ENCODE peak calls at places on chromosomes 16 and 17, in five cellular contexts. One of them, this sample, is unnamed.

GRCh38 chr16:64416232-64417010 is 705.4 kb downstream of the CDH11 start:
- DNase-seq in K562: no peak
- DNase-seq in HCT116: no peak
- DNase-seq in H1: no peak
- DNase-seq in T47D: peak; percentile 13
- DNase-seq in this sample: no peak

GRCh38 chr16:66419527-66419926 is 7.6 kb upstream of the BEAN1 start:
- DNase-seq in H1: no peak
- DNase-seq in K562: no peak
- DNase-seq in T47D: no peak
- DNase-seq in HCT116: no peak
- DNase-seq in this sample: no peak

GRCh38 chr16:89510526-89510925 is 2.3 kb downstream of the SPG7 start:
- DNase-seq in HCT116: no peak
- DNase-seq in K562: no peak
- DNase-seq in H1: no peak
- DNase-seq in T47D: no peak
- DNase-seq in this sample: no peak

GRCh38 chr17:16449121-16449570 is 33.8 kb downstream of the TRPV2 start:
- DNase-seq in K562: no peak
- DNase-seq in HCT116: no peak
- DNase-seq in H1: no peak
- DNase-seq in T47D: no peak
- DNase-seq in this sample: no peak

GRCh38 chr17:81667754-81668153 is 1.2 kb downstream of the CCDC137 start:
- DNase-seq in HCT116: no peak
- DNase-seq in H1: no peak
- DNase-seq in K562: peak; percentile 80
- DNase-seq in T47D: no peak
- DNase-seq in this sample: peak; percentile 55

GRCh38 chr17:75262112-75262606 is 480 bp downstream of the MRPS7 start:
- DNase-seq in H1: no peak
- DNase-seq in T47D: no peak
- DNase-seq in K562: peak; percentile 41
- DNase-seq in HCT116: no peak
- DNase-seq in this sample: no peak

GRCh38 chr16:31477220-31478216 is 5.4 kb upstream of the SLC5A2 start:
- DNase-seq in T47D: peak; percentile 85
- DNase-seq in H1: no peak
- DNase-seq in K562: peak; percentile 92
- DNase-seq in HCT116: no peak
- DNase-seq in this sample: no peak

GRCh38 chr16:20314575-20314974 is 12.7 kb downstream of the GP2 start:
- DNase-seq in K562: no peak
- DNase-seq in H1: no peak
- DNase-seq in T47D: no peak
- DNase-seq in HCT116: no peak
- DNase-seq in this sample: no peak

GRCh38 chr16:55642611-55643010 is 13.2 kb upstream of the SLC6A2 start:
- DNase-seq in K562: no peak
- DNase-seq in HCT116: no peak
- DNase-seq in H1: no peak
- DNase-seq in T47D: no peak
- DNase-seq in this sample: no peak

GRCh38 chr17:49229076-49229804 is 1.3 kb downstream of the PHOSPHO1 start:
- DNase-seq in HCT116: no peak
- DNase-seq in K562: no peak
- DNase-seq in T47D: no peak
- DNase-seq in H1: no peak
- DNase-seq in this sample: peak; percentile 32

DNA sequence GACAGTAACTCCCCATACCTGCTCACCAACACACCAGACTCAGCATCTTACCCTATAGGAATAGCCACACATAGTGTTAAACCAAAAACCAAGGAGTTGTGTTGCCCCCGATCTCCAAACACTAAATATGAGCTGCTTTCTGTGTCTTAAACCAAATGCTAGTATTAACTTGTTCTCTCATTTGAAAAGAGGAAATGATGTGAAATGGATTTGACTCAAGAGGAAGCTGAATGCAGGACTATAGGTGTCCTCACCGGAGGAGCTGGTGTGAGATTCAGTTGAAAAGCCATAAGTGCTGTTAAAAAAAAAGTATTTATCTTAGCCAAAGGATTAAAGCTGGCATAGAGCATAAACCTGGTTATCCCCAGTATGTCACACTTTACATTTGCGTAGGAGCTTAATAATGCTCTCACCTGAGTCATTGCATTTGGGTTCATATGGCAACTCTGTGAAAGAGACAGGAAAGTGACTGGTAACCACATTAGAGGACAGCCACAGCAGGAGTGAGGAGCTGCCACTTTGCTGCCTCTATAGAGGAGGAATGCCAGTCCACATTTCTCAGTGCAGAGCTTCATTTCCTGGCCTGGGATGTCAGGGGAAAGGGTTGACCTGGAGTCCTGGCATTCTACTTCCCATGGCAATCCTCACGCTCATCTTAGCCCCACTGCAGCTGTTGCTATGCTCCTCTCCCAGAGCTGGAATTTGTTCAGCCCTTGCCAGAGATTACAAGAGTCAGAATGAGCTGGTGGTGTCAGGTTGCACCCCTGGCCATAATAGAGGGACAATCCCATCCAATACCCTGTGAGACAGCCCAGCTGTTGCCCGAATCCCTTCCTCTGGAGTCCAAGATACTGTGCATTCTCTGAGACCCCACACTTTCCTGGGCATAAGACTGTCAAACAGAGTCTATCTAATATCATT is 143.2 kb upstream of the ANKFN1 start:
- DNase-seq in T47D: no peak
- DNase-seq in K562: no peak
- DNase-seq in H1: no peak
- DNase-seq in HCT116: no peak
- DNase-seq in this sample: no peak
- TF ChIP-seq JUND in T47D: no peak
- TF ChIP-seq JUND in K562: no peak
- TF ChIP-seq JUND in H1: no peak
- TF ChIP-seq JUND in HCT116: no peak
- TF ChIP-seq JUND in this sample: no peak

GRCh38 chr16:11094075-11094593 is 149.8 kb downstream of the CLEC16A start:
- DNase-seq in HCT116: peak; percentile 77
- DNase-seq in K562: peak; percentile 89
- DNase-seq in H1: no peak
- DNase-seq in T47D: no peak
- DNase-seq in this sample: no peak

GRCh38 chr16:11093578-11094074 is 149.3 kb downstream of the CLEC16A start:
- DNase-seq in HCT116: no peak
- DNase-seq in H1: no peak
- DNase-seq in T47D: no peak
- DNase-seq in K562: no peak
- DNase-seq in this sample: no peak

GRCh38 chr16:11092788-11093577 is 148.6 kb downstream of the CLEC16A start:
- DNase-seq in K562: no peak
- DNase-seq in H1: no peak
- DNase-seq in T47D: no peak
- DNase-seq in HCT116: no peak
- DNase-seq in this sample: no peak

GRCh38 chr16:11095935-11096334 is 151.6 kb downstream of the CLEC16A start:
- DNase-seq in T47D: no peak
- DNase-seq in K562: no peak
- DNase-seq in HCT116: no peak
- DNase-seq in H1: no peak
- DNase-seq in this sample: no peak

GRCh38 chr16:11094838-11095565 is 150.6 kb downstream of the CLEC16A start:
- DNase-seq in H1: no peak
- DNase-seq in T47D: no peak
- DNase-seq in K562: no peak
- DNase-seq in HCT116: no peak
- DNase-seq in this sample: no peak
- TF ChIP-seq JUND in H1: no peak
- TF ChIP-seq JUND in T47D: no peak
- TF ChIP-seq JUND in K562: no peak
- TF ChIP-seq JUND in HCT116: no peak
- TF ChIP-seq JUND in this sample: no peak

GRCh38 chr16:57652695-57653471 is 15.2 kb upstream of the ADGRG3 start:
- DNase-seq in T47D: no peak
- DNase-seq in H1: no peak
- DNase-seq in HCT116: no peak
- DNase-seq in K562: no peak
- DNase-seq in this sample: no peak

GRCh38 chr16:57656342-57656955 is 11.7 kb upstream of the ADGRG3 start:
- DNase-seq in H1: no peak
- DNase-seq in T47D: no peak
- DNase-seq in K562: no peak
- DNase-seq in HCT116: no peak
- DNase-seq in this sample: no peak

GRCh38 chr16:57651344-57652333 is 16.5 kb upstream of the ADGRG3 start:
- DNase-seq in T47D: no peak
- DNase-seq in K562: no peak
- DNase-seq in HCT116: no peak
- DNase-seq in H1: no peak
- DNase-seq in this sample: no peak

GRCh38 chr16:57657228-57657627 is 10.9 kb upstream of the ADGRG3 start:
- DNase-seq in K562: no peak
- DNase-seq in T47D: no peak
- DNase-seq in HCT116: no peak
- DNase-seq in H1: no peak
- DNase-seq in this sample: no peak

GRCh38 chr16:57653936-57654335 is 14.2 kb upstream of the ADGRG3 start:
- DNase-seq in H1: no peak
- DNase-seq in HCT116: no peak
- DNase-seq in K562: no peak
- DNase-seq in T47D: no peak
- DNase-seq in this sample: no peak
- TF ChIP-seq JUND in H1: no peak
- TF ChIP-seq JUND in HCT116: no peak
- TF ChIP-seq JUND in K562: no peak
- TF ChIP-seq JUND in T47D: no peak
- TF ChIP-seq JUND in this sample: no peak

DNA sequence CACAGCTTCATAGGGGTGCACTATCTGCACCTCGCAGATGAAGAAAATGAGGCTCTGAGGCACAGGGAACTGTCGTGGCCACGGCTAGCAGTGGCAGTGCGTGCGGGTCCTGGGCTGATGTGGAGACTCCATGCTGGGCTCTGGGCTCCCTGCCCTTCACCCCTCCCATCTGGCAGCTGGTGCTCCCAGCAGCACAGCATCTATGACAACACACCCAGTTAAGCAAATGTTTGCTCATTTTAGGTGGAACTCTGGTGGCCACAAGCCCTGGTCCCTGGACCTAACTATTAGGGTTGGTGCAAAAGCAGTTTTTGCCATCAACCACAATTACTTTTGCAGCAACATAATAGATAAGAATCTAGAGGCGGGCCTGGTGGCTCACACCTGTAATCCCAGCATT is 30.9 kb downstream of the IFT140 start:
- DNase-seq in H1: no peak
- DNase-seq in HCT116: no peak
- DNase-seq in K562: no peak
- DNase-seq in T47D: peak; percentile 56
- DNase-seq in this sample: no peak
- TF ChIP-seq JUND in H1: no peak
- TF ChIP-seq JUND in HCT116: no peak
- TF ChIP-seq JUND in K562: no peak
- TF ChIP-seq JUND in T47D: no peak
- TF ChIP-seq JUND in this sample: no peak

DNA sequence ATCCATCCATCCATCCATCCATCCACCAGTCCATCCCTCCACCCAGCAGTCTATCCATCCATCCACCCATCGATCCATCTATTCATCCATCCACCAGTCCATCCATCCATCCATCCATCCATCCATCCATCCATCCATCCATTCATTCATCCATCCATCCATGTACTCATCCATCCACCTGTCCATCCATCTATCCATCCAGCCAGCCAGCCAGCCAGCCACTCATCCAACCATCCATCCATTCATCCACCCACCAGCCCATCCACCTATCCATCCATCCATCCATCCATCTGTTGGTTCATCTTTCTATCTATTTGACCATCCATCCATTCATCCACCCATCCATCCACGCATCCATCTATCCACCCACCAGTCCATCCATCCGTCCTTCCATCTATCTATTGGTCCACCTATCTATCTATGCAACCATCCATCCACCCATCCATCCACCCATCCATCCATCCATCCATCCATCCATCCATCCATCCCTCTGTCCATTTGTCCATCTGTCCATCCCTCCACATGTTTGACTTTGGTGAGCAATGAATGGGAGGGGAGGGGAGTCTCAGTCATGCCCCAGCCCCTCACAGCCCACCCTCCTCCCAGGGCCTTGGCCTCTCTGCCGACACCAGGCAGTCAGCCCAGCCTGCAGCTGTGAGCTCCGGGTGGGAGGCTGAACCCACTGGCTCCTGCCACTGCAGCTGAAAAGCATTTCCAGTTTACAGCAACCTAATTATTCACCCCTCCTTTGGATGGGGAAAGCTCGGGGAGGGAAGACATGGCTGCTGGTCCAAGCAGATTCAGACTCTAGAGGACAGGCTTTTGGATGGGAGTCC is 38.1 kb upstream of the SSTR5 start:
- DNase-seq in T47D: no peak
- DNase-seq in HCT116: no peak
- DNase-seq in H1: no peak
- DNase-seq in K562: no peak
- DNase-seq in this sample: no peak
- TF ChIP-seq JUND in T47D: no peak
- TF ChIP-seq JUND in HCT116: no peak
- TF ChIP-seq JUND in H1: no peak
- TF ChIP-seq JUND in K562: no peak
- TF ChIP-seq JUND in this sample: no peak

This sample was measured in SK-N-SH.